ENCODE peak calls at places on chromosomes 13 and 19, in eight cellular contexts. M, H, U, E, W, V, F and R are unnamed samples.

GRCh38 chr13:102273111-102273510 is 128.7 kb downstream of the FGF14 start:
- ATAC-seq in M (no peak), H (no peak), U (no peak), E (no peak), W (no peak), V (no peak), F (no peak), R (no peak)

GRCh38 chr19:9531933-9532332 is 6.5 kb downstream of the ZNF426 start:
- ATAC-seq in M (no peak), H (peak), U (peak), E (no peak), W (no peak), V (no peak), F (no peak), R (peak)

GRCh38 chr13:50989476-50989875 is 79.9 kb downstream of the RNASEH2B start:
- ATAC-seq in M (peak), H (no peak), U (no peak), E (peak), W (peak), V (no peak), F (peak), R (no peak)

GRCh38 chr13:33138441-33138840 is 122.2 kb downstream of the KL start:
- ATAC-seq in M (no peak), H (no peak), U (no peak), E (peak), W (no peak), V (no peak), F (peak), R (no peak)

GRCh38 chr19:33005440-33005839 is 33.4 kb downstream of the FAAP24 start:
- ATAC-seq in M (no peak), H (no peak), U (no peak), E (no peak), W (no peak), V (no peak), F (no peak), R (no peak)

GRCh38 chr13:30734434-30734833 is 909 bp upstream of the ALOX5AP start:
- ATAC-seq in M (no peak), H (no peak), U (no peak), E (no peak), W (peak), V (no peak), F (no peak), R (no peak)

GRCh38 chr19:55677572-55678028 is 2.6 kb downstream of the EPN1 start:
- ATAC-seq in M (no peak), H (no peak), U (no peak), E (no peak), W (no peak), V (peak), F (no peak), R (no peak)

GRCh38 chr13:53201454-53202225 is 173.0 kb downstream of the OLFM4 start:
- ATAC-seq in M (no peak), H (no peak), U (no peak), E (peak), W (no peak), V (no peak), F (no peak), R (no peak)

GRCh38 chr13:96925869-96926628 is 68.2 kb downstream of the OXGR1 start:
- ATAC-seq in M (peak), H (no peak), U (no peak), E (no peak), W (no peak), V (no peak), F (no peak), R (no peak)

GRCh38 chr19:6710273-6711077 is 10.0 kb downstream of the C3 start:
- ATAC-seq in M (no peak), H (no peak), U (peak), E (no peak), W (no peak), V (peak), F (no peak), R (no peak)

GRCh38 chr13:48155850-48156249 is 60.9 kb upstream of the MED4 start:
- ATAC-seq in M (no peak), H (peak), U (peak), E (peak), W (no peak), V (peak), F (peak), R (peak)

GRCh38 chr13:74246398-74246975 is 112.3 kb upstream of the KLF12 start:
- ATAC-seq in M (no peak), H (peak), U (peak), E (no peak), W (no peak), V (no peak), F (no peak), R (peak)

GRCh38 chr13:32415019-32415418 is 12.9 kb downstream of the N4BP2L1 start:
- ATAC-seq in M (peak), H (peak), U (peak), E (no peak), W (no peak), V (peak), F (no peak), R (peak)

GRCh38 chr13:80151016-80151415 is 189.9 kb downstream of the SPRY2 start:
- ATAC-seq in M (no peak), H (no peak), U (no peak), E (no peak), W (no peak), V (no peak), F (no peak), R (no peak)

GRCh38 chr13:60164490-60164889 is 762 bp upstream of the DIAPH3 start:
- ATAC-seq in M (no peak), H (no peak), U (no peak), E (peak), W (no peak), V (no peak), F (peak), R (no peak)

GRCh38 chr19:33290082-33290815 is 12.1 kb downstream of the CEBPA start:
- ATAC-seq in M (no peak), H (no peak), U (no peak), E (no peak), W (no peak), V (no peak), F (no peak), R (no peak)

GRCh38 chr19:1155352-1156304 is 18.4 kb downstream of the SBNO2 start:
- ATAC-seq in M (peak), H (no peak), U (no peak), E (peak), W (peak), V (no peak), F (peak), R (no peak)

GRCh38 chr13:39821977-39822376 is 166.5 kb downstream of the COG6 start:
- ATAC-seq in M (no peak), H (no peak), U (no peak), E (no peak), W (no peak), V (no peak), F (no peak), R (no peak)

GRCh38 chr19:39166571-39167391 is 30.0 kb upstream of the NCCRP1 start:
- ATAC-seq in M (peak), H (no peak), U (no peak), E (peak), W (no peak), V (no peak), F (peak), R (no peak)

GRCh38 chr13:110206170-110206569 is 100.8 kb downstream of the COL4A1 start:
- ATAC-seq in M (peak), H (no peak), U (no peak), E (no peak), W (no peak), V (no peak), F (no peak), R (no peak)

GRCh38 chr19:48468806-48469055 is 438 bp upstream of the CYTH2 start:
- ATAC-seq in M (no peak), H (no peak), U (no peak), E (no peak), W (no peak), V (no peak), F (no peak), R (no peak)

GRCh38 chr13:81048026-81048461 is 707.1 kb upstream of the SPRY2 start:
- ATAC-seq in M (no peak), H (no peak), U (no peak), E (no peak), W (no peak), V (no peak), F (no peak), R (no peak)